ENCODE peak calls at places on chromosomes 4 and X, in four cellular contexts. A, R, S and G are unnamed samples.

GRCh38 chrX:113699939-113700338 is 859.3 kb upstream of the AMOT start:
- DNase-seq in A (no peak), R (no peak), S (no peak), G (no peak)

GRCh38 chr4:76784237-76784636 is 113.7 kb downstream of the SOWAHB start:
- DNase-seq in A (no peak), R (no peak), S (no peak), G (no peak)

GRCh38 chrX:30220646-30221045 is 5.3 kb downstream of the MAGEB2 start:
- DNase-seq in A (no peak), R (no peak), S (no peak), G (no peak)

GRCh38 chr4:94757192-94758140 is at the start of gene BMPR1B:
- DNase-seq in A (no peak), R (no peak), S (peak), G (no peak)

GRCh38 chr4:187027231-187027760 is 303.6 kb upstream of the FAT1 start:
- DNase-seq in A (no peak), R (no peak), S (no peak), G (no peak)

GRCh38 chrX:103248553-103248952 is 6.4 kb downstream of the TCEAL8 start:
- DNase-seq in A (no peak), R (no peak), S (peak), G (no peak)

GRCh38 chr4:19883841-19884240 is 367.9 kb upstream of the SLIT2 start:
- DNase-seq in A (no peak), R (no peak), S (no peak), G (no peak)

GRCh38 chr4:10526431-10527222 is 69.4 kb upstream of the ZNF518B start:
- DNase-seq in A (no peak), R (no peak), S (peak), G (no peak)

GRCh38 chrX:2609431-2610238 is 81.5 kb upstream of the CD99 start:
- DNase-seq in A (no peak), R (no peak), S (peak), G (no peak)

GRCh38 chr4:73080789-73081188 is 11.3 kb upstream of the COX18 start:
- DNase-seq in A (no peak), R (no peak), S (no peak), G (no peak)

GRCh38 chr4:14254252-14254651 is 626.7 kb upstream of the BOD1L1 start:
- DNase-seq in A (no peak), R (no peak), S (peak), G (no peak)

GRCh38 chr4:153114771-153115321 is 89.4 kb upstream of the TRIM2 start:
- DNase-seq in A (no peak), R (no peak), S (no peak), G (no peak)

GRCh38 chr4:152385551-152385950 is 150.3 kb downstream of the FBXW7 start:
- DNase-seq in A (no peak), R (no peak), S (peak), G (no peak)

GRCh38 chr4:7393491-7394183 is 41.1 kb downstream of the PSAPL1 start:
- DNase-seq in A (no peak), R (no peak), S (no peak), G (no peak)